ENCODE peak calls at places on chromosomes 16 and 17, in four cellular contexts. R is stimulated activated CD4-positive, alpha-beta T cell treated with anti-CD3 and anti-CD28 coated beads, Interleukin-12 subunit alpha, Interleukin-12 subunit beta, amount 100 ng/mL, for 4 hours; B is CD8-positive, alpha-beta T cell; S is NCI-H1105 treated with DMSO at 0.1 percent for 48 hours. N is an unnamed sample.

GRCh38 chr17:79670537-79671386 is 59.9 kb upstream of the RBFOX3 start:
- DNase-seq in B (no peak), R (no peak), S (no peak), N (no peak)

GRCh38 chr17:75524971-75525805 is at the start of gene LLGL2:
- DNase-seq in R (peak; percentile 78), S (peak; percentile 85), B (peak; percentile 78), N (peak; percentile 95)

GRCh38 chr16:88636488-88637265 is 1.7 kb upstream of the IL17C start:
- DNase-seq in S (no peak), B (no peak), R (no peak), N (no peak)

GRCh38 chr16:57186630-57187507 is 740 bp downstream of the RSPRY1 start:
- DNase-seq in R (no peak), B (no peak), S (no peak), N (peak; percentile 17)

GRCh38 chr16:86573646-86574508 is 4.5 kb upstream of the FOXL1 start:
- DNase-seq in R (no peak), S (no peak), B (no peak), N (no peak)

GRCh38 chr16:12158428-12158827 is 181.9 kb downstream of the SNX29 start:
- DNase-seq in B (no peak), S (no peak), R (no peak), N (no peak)

GRCh38 chr16:31464781-31465260 is 5.5 kb downstream of the ARMC5 start:
- DNase-seq in S (no peak), B (no peak), R (no peak), N (no peak)

GRCh38 chr17:48484256-48484655 is 46.6 kb downstream of the HOXB1 start:
- DNase-seq in R (no peak), S (no peak), B (no peak), N (no peak)

GRCh38 chr17:70314506-70314905 is 145.2 kb downstream of the KCNJ2 start:
- DNase-seq in S (no peak), R (no peak), B (no peak), N (no peak)

GRCh38 chr16:21265104-21265825 is 12.8 kb downstream of the CRYM start:
- DNase-seq in R (no peak), B (no peak), S (no peak), N (no peak)

GRCh38 chr17:72187544-72187943 is 66.7 kb downstream of the SOX9 start:
- DNase-seq in S (peak; percentile 20), R (no peak), B (no peak), N (no peak)

GRCh38 chr17:75338335-75338734 is 49.1 kb upstream of the SLC25A19 start:
- DNase-seq in B (no peak), R (no peak), S (no peak), N (no peak)

GRCh38 chr16:4317471-4318170 is 1.8 kb downstream of the GLIS2 start:
- DNase-seq in S (no peak), B (no peak), R (no peak), N (no peak)

GRCh38 chr17:57721967-57722703 is 23.0 kb downstream of the CCDC182 start:
- DNase-seq in S (no peak), B (no peak), R (no peak), N (no peak)

GRCh38 chr17:7213895-7214299 is 5.7 kb downstream of the DLG4 start:
- DNase-seq in S (peak; percentile 99), R (no peak), B (no peak), N (peak; percentile 77)

GRCh38 chr17:58520843-58521430 is 6.5 kb upstream of the MTMR4 start:
- DNase-seq in B (no peak), R (no peak), S (no peak), N (peak; percentile 53)

GRCh38 chr17:30222741-30223175 is 12.7 kb downstream of the SLC6A4 start:
- DNase-seq in R (no peak), S (no peak), B (no peak), N (no peak)

GRCh38 chr16:5884996-5885395 is 787.4 kb upstream of the EEF2KMT start:
- DNase-seq in B (no peak), R (no peak), S (no peak), N (no peak)

GRCh38 chr17:64788286-64789060 is 126.4 kb upstream of the SMURF2 start:
- DNase-seq in S (no peak), R (no peak), B (no peak), N (no peak)

GRCh38 chr17:7220593-7221280 is 999 bp downstream of the ACADVL start:
- DNase-seq in S (peak; percentile 57), B (peak; percentile 38), R (peak; percentile 47), N (peak; percentile 48)

GRCh38 chr16:17301593-17302135 is 169.1 kb downstream of the XYLT1 start:
- DNase-seq in B (no peak), R (no peak), S (no peak), N (no peak)

GRCh38 chr16:72092832-72093447 is 480 bp downstream of the TXNL4B start:
- DNase-seq in R (no peak), S (no peak), B (no peak), N (peak; percentile 35)

GRCh38 chr16:1042076-1042744 is 30.3 kb upstream of the SSTR5 start:
- DNase-seq in S (no peak), B (no peak), R (no peak), N (no peak)

GRCh38 chr16:12515771-12516170 is 287.9 kb downstream of the CPPED1 start:
- DNase-seq in S (no peak), R (no peak), B (no peak), N (no peak)

GRCh38 chr16:23500212-23500865 is 10.0 kb downstream of the GGA2 start:
- DNase-seq in R (no peak), S (no peak), B (no peak), N (no peak)

GRCh38 chr16:62615526-62615925 is 579.3 kb upstream of the CDH8 start:
- DNase-seq in B (no peak), S (no peak), R (no peak), N (no peak)

GRCh38 chr17:21019976-21020575 is 22.7 kb downstream of the USP22 start:
- DNase-seq in R (no peak), S (no peak), B (no peak), N (peak; percentile 52)

GRCh38 chr17:76147211-76148014 is 6.4 kb upstream of the FOXJ1 start:
- DNase-seq in S (peak; percentile 58), B (no peak), R (no peak), N (peak; percentile 45)